ENCODE peak calls at places on chromosomes 1 and 21, in five cellular contexts. M is NCI-H2029, R is HTR-8/SVneo, Y is hepatic stellate cell, A is MV-4-11. I is an unnamed sample.

GRCh38 chr1:79124756-79125155 is 118.2 kb upstream of the ADGRL4 start:
- DNase-seq in M (no peak), Y (no peak), R (no peak), A (no peak), I (no peak)

GRCh38 chr1:112888630-112889029 is 67.4 kb downstream of the SLC16A1 start:
- DNase-seq in R (no peak), A (no peak), M (no peak), Y (no peak), I (no peak)

GRCh38 chr21:41396452-41397107 is 29.5 kb upstream of the MX1 start:
- DNase-seq in M (no peak), R (no peak), Y (no peak), A (peak), I (no peak)

GRCh38 chr1:108053291-108054023 is 88.5 kb upstream of the VAV3 start:
- DNase-seq in M (no peak), R (no peak), Y (no peak), A (peak), I (no peak)

GRCh38 chr1:17672226-17672625 is 82.9 kb upstream of the ACTL8 start:
- DNase-seq in R (no peak), M (no peak), Y (no peak), A (no peak), I (no peak)

GRCh38 chr1:31523012-31523411 is 53.3 kb upstream of the TINAGL1 start:
- DNase-seq in M (no peak), Y (no peak), R (no peak), A (no peak), I (no peak)

GRCh38 chr1:30473920-30474817 is 249.2 kb downstream of the MATN1 start:
- DNase-seq in Y (no peak), R (no peak), A (no peak), M (no peak), I (no peak)

GRCh38 chr1:13992489-13993285 is 292.7 kb downstream of the PRDM2 start:
- DNase-seq in R (no peak), M (no peak), A (no peak), Y (no peak), I (no peak)

GRCh38 chr1:37519613-37520012 is 5.0 kb upstream of the MEAF6 start:
- DNase-seq in R (no peak), Y (no peak), A (no peak), M (no peak), I (no peak)

GRCh38 chr21:43619344-43619743 is 39.9 kb downstream of the HSF2BP start:
- DNase-seq in M (no peak), Y (no peak), A (no peak), R (no peak), I (no peak)